ENCODE peak calls at places on chromosome 11, in six cellular contexts. One of them, this sample, is unnamed.
A peak's percentile ranks its signal among the peaks of the same experiment; 100 is the strongest.

GRCh38 chr11:68798221-68798813 is 43.4 kb downstream of the CPT1A start:
- DNase-seq in endodermal cell: peak; percentile 92
- DNase-seq in DND-41: peak; percentile 39
- DNase-seq in endothelial cell of umbilical vein: peak; percentile 10
- DNase-seq in IMR-90: no peak
- DNase-seq in effector memory CD4-positive, alpha-beta T cell: no peak
- DNase-seq in this sample: no peak

GRCh38 chr11:34174411-34175041 is 69.1 kb downstream of the NAT10 start:
- DNase-seq in effector memory CD4-positive, alpha-beta T cell: peak; percentile 52
- DNase-seq in IMR-90: peak; percentile 49
- DNase-seq in endothelial cell of umbilical vein: peak; percentile 55
- DNase-seq in endodermal cell: peak; percentile 96
- DNase-seq in DND-41: peak; percentile 66
- DNase-seq in this sample: peak; percentile 37

GRCh38 chr11:17597770-17598169 is 50.7 kb downstream of the OTOG start:
- DNase-seq in endothelial cell of umbilical vein: no peak
- DNase-seq in DND-41: no peak
- DNase-seq in IMR-90: no peak
- DNase-seq in effector memory CD4-positive, alpha-beta T cell: no peak
- DNase-seq in endodermal cell: no peak
- DNase-seq in this sample: no peak

GRCh38 chr11:58919561-58919960 is 19.7 kb upstream of the GLYATL1 start:
- DNase-seq in DND-41: no peak
- DNase-seq in endodermal cell: no peak
- DNase-seq in effector memory CD4-positive, alpha-beta T cell: no peak
- DNase-seq in endothelial cell of umbilical vein: no peak
- DNase-seq in IMR-90: peak; percentile 6
- DNase-seq in this sample: no peak

GRCh38 chr11:78323356-78323755 is 94.3 kb downstream of the GAB2 start:
- DNase-seq in endodermal cell: no peak
- DNase-seq in DND-41: no peak
- DNase-seq in endothelial cell of umbilical vein: no peak
- DNase-seq in effector memory CD4-positive, alpha-beta T cell: no peak
- DNase-seq in IMR-90: no peak
- DNase-seq in this sample: no peak

GRCh38 chr11:115164774-115165173 is 339.4 kb downstream of the CADM1 start:
- DNase-seq in DND-41: no peak
- DNase-seq in endodermal cell: peak; percentile 89
- DNase-seq in effector memory CD4-positive, alpha-beta T cell: no peak
- DNase-seq in endothelial cell of umbilical vein: no peak
- DNase-seq in IMR-90: no peak
- DNase-seq in this sample: no peak

GRCh38 chr11:103792981-103793468 is 243.4 kb upstream of the DDI1 start:
- DNase-seq in DND-41: no peak
- DNase-seq in endothelial cell of umbilical vein: no peak
- DNase-seq in endodermal cell: no peak
- DNase-seq in IMR-90: peak; percentile 65
- DNase-seq in effector memory CD4-positive, alpha-beta T cell: no peak
- DNase-seq in this sample: no peak

GRCh38 chr11:118306556-118306955 is 2.0 kb downstream of the CD3E start:
- DNase-seq in endodermal cell: no peak
- DNase-seq in endothelial cell of umbilical vein: no peak
- DNase-seq in effector memory CD4-positive, alpha-beta T cell: no peak
- DNase-seq in IMR-90: no peak
- DNase-seq in DND-41: peak; percentile 23
- DNase-seq in this sample: no peak

GRCh38 chr11:10600570-10601248 is 32.2 kb upstream of the LYVE1 start:
- DNase-seq in DND-41: no peak
- DNase-seq in IMR-90: no peak
- DNase-seq in endodermal cell: no peak
- DNase-seq in effector memory CD4-positive, alpha-beta T cell: no peak
- DNase-seq in endothelial cell of umbilical vein: peak; percentile 35
- DNase-seq in this sample: no peak

GRCh38 chr11:107123022-107123421 is 104.7 kb upstream of the GUCY1A2 start:
- DNase-seq in IMR-90: no peak
- DNase-seq in endothelial cell of umbilical vein: no peak
- DNase-seq in DND-41: no peak
- DNase-seq in endodermal cell: no peak
- DNase-seq in effector memory CD4-positive, alpha-beta T cell: no peak
- DNase-seq in this sample: no peak

GRCh38 chr11:59218893-59219292 is 6.2 kb upstream of the MPEG1 start:
- DNase-seq in effector memory CD4-positive, alpha-beta T cell: no peak
- DNase-seq in endothelial cell of umbilical vein: no peak
- DNase-seq in IMR-90: no peak
- DNase-seq in DND-41: no peak
- DNase-seq in endodermal cell: no peak
- DNase-seq in this sample: no peak

GRCh38 chr11:119206512-119207299 is 567 bp downstream of the CBL start:
- DNase-seq in endothelial cell of umbilical vein: no peak
- DNase-seq in DND-41: peak; percentile 55
- DNase-seq in effector memory CD4-positive, alpha-beta T cell: peak; percentile 34
- DNase-seq in IMR-90: no peak
- DNase-seq in endodermal cell: no peak
- DNase-seq in this sample: peak; percentile 10

GRCh38 chr11:63939351-63939920 is 634 bp downstream of the NAA40 start:
- DNase-seq in endothelial cell of umbilical vein: peak; percentile 31
- DNase-seq in effector memory CD4-positive, alpha-beta T cell: no peak
- DNase-seq in endodermal cell: no peak
- DNase-seq in IMR-90: no peak
- DNase-seq in DND-41: no peak
- DNase-seq in this sample: no peak

GRCh38 chr11:57126766-57127400 is 54.9 kb upstream of the LRRC55 start:
- DNase-seq in endothelial cell of umbilical vein: no peak
- DNase-seq in IMR-90: no peak
- DNase-seq in endodermal cell: no peak
- DNase-seq in effector memory CD4-positive, alpha-beta T cell: no peak
- DNase-seq in DND-41: no peak
- DNase-seq in this sample: no peak

GRCh38 chr11:123195182-123196059 is at the start of gene CLMP:
- DNase-seq in IMR-90: peak; percentile 82
- DNase-seq in effector memory CD4-positive, alpha-beta T cell: no peak
- DNase-seq in endodermal cell: peak; percentile 88
- DNase-seq in endothelial cell of umbilical vein: no peak
- DNase-seq in DND-41: no peak
- DNase-seq in this sample: no peak

GRCh38 chr11:72079776-72080325 is 491 bp downstream of the NUMA1 start:
- DNase-seq in IMR-90: no peak
- DNase-seq in endothelial cell of umbilical vein: no peak
- DNase-seq in effector memory CD4-positive, alpha-beta T cell: no peak
- DNase-seq in DND-41: no peak
- DNase-seq in endodermal cell: no peak
- DNase-seq in this sample: no peak

GRCh38 chr11:34146411-34146810 is 41.0 kb downstream of the NAT10 start:
- DNase-seq in IMR-90: no peak
- DNase-seq in DND-41: no peak
- DNase-seq in effector memory CD4-positive, alpha-beta T cell: no peak
- DNase-seq in endodermal cell: no peak
- DNase-seq in endothelial cell of umbilical vein: no peak
- DNase-seq in this sample: no peak

GRCh38 chr11:20474951-20475517 is 87.5 kb downstream of the PRMT3 start:
- DNase-seq in endodermal cell: no peak
- DNase-seq in IMR-90: no peak
- DNase-seq in effector memory CD4-positive, alpha-beta T cell: no peak
- DNase-seq in endothelial cell of umbilical vein: no peak
- DNase-seq in DND-41: no peak
- DNase-seq in this sample: no peak

GRCh38 chr11:105111145-105111944 is 28.2 kb downstream of the CARD18 start:
- DNase-seq in endodermal cell: peak; percentile 41
- DNase-seq in DND-41: no peak
- DNase-seq in endothelial cell of umbilical vein: no peak
- DNase-seq in effector memory CD4-positive, alpha-beta T cell: no peak
- DNase-seq in IMR-90: no peak
- DNase-seq in this sample: no peak

GRCh38 chr11:13101836-13102574 is 92.9 kb downstream of the RASSF10 start:
- DNase-seq in endothelial cell of umbilical vein: peak; percentile 68
- DNase-seq in effector memory CD4-positive, alpha-beta T cell: no peak
- DNase-seq in DND-41: no peak
- DNase-seq in endodermal cell: no peak
- DNase-seq in IMR-90: no peak
- DNase-seq in this sample: no peak

GRCh38 chr11:76276773-76277155 is 70.5 kb upstream of the WNT11 start:
- DNase-seq in endothelial cell of umbilical vein: no peak
- DNase-seq in effector memory CD4-positive, alpha-beta T cell: no peak
- DNase-seq in endodermal cell: no peak
- DNase-seq in DND-41: no peak
- DNase-seq in IMR-90: no peak
- DNase-seq in this sample: no peak
- H3K27ac ChIP-seq in endothelial cell of umbilical vein: no peak overlapping the region
- H3K27ac ChIP-seq in effector memory CD4-positive, alpha-beta T cell: no peak overlapping the region
- H3K27ac ChIP-seq in endodermal cell: no peak overlapping the region
- H3K27ac ChIP-seq in DND-41: no peak overlapping the region
- H3K27ac ChIP-seq in IMR-90: no peak overlapping the region
- H3K27ac ChIP-seq in this sample: no peak overlapping the region

DNA sequence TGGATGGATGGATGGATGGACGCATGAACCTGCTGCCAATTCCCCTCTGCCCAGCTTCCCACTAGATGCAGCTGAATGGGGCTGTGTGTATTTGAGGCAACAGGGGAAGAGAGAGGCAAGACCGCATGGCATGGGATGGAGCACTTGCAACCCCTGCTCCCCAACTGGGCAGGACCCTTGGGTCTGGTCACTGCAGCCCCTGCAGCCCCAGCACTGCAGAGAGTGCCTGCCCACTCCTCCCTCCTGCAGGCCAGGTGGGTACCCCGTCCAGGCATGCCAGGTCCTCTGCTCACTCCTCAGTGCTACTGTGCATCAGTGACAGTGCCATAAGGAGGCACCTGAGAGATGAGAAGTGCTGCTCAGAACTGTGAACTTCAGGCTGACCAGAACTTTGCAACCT is 40.3 kb downstream of the OSBPL5 start:
- DNase-seq in endodermal cell: peak; percentile 26
- DNase-seq in DND-41: no peak
- DNase-seq in endothelial cell of umbilical vein: no peak
- DNase-seq in IMR-90: no peak
- DNase-seq in effector memory CD4-positive, alpha-beta T cell: no peak
- DNase-seq in this sample: no peak
- H3K4me3 ChIP-seq in endodermal cell: no peak overlapping the region
- H3K4me3 ChIP-seq in DND-41: no peak overlapping the region
- H3K4me3 ChIP-seq in endothelial cell of umbilical vein: no peak overlapping the region
- H3K4me3 ChIP-seq in IMR-90: no peak overlapping the region
- H3K4me3 ChIP-seq in effector memory CD4-positive, alpha-beta T cell: no peak overlapping the region
- H3K4me3 ChIP-seq in this sample: no peak overlapping the region

DNA sequence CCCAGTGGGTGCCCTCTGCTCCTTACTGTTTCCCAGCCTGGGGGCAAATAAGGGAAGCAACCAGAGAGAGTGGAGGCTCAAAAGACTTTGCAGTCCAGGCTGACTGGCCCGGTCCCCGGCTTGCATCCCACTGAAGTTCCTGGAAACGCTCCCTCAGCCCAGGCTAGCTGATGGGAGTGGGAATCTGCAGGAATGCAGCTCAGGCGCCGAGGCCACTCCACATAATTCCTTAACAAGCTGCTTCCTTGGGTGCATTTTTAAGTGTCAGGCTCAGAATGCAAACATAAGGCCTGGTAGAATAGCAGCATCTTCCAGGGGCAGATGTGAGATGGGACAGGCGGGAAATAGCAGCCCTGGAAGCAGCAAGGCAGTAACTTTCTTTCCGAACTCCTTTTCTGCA is 39.1 kb downstream of the RPL27A start:
- DNase-seq in IMR-90: no peak
- DNase-seq in DND-41: no peak
- DNase-seq in endodermal cell: peak; percentile 71
- DNase-seq in endothelial cell of umbilical vein: no peak
- DNase-seq in effector memory CD4-positive, alpha-beta T cell: no peak
- DNase-seq in this sample: no peak
- H3K27ac ChIP-seq in IMR-90: peak overlapping the region; percentile 99
- H3K27ac ChIP-seq in DND-41: no peak overlapping the region
- H3K27ac ChIP-seq in endodermal cell: no peak overlapping the region
- H3K27ac ChIP-seq in endothelial cell of umbilical vein: no peak overlapping the region
- H3K27ac ChIP-seq in effector memory CD4-positive, alpha-beta T cell: no peak overlapping the region
- H3K27ac ChIP-seq in this sample: peak overlapping the region; percentile 60

DNA sequence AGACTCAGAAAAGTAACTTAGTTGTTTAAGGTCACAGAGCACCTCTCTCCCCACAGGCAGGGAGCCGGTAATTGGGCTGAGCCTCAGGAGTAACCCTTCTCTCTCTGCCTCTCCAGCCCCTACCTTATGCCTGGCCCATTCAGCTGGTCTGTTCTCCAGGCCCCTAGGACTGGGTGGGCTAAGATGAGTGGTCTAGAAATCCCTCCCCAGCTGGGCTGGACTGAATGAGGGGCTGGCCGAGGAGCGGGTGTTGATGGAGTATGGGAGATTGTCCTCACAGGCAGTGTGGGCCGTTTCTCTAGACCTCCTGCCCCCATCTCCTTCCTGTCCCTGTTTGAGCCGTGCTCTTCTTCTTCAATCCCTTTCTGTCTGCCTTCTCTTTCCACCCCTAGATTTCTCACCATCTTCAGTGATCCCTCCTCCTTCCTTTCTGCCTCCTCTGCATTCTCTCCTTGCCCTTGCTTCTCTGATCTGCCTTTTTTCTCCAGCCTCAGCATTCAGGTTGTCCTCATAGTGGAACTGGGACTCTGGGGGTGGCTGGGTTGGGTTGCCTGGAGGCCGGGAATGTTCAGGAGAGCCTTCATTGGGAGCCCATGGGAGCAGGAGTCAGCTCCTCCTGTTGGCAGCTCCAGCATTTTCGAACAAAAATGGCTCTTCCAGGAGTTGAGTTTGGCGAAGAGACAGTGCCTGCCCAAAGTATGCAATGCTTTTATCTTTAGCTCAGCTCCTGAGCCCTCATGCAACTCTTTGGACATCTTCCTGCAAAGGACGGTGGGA is 7.6 kb downstream of the ST3GAL4 start:
- DNase-seq in effector memory CD4-positive, alpha-beta T cell: no peak
- DNase-seq in endothelial cell of umbilical vein: no peak
- DNase-seq in IMR-90: no peak
- DNase-seq in DND-41: no peak
- DNase-seq in endodermal cell: peak; percentile 47
- DNase-seq in this sample: no peak
- H3K4me3 ChIP-seq in effector memory CD4-positive, alpha-beta T cell: no peak overlapping the region
- H3K4me3 ChIP-seq in endothelial cell of umbilical vein: no peak overlapping the region
- H3K4me3 ChIP-seq in IMR-90: no peak overlapping the region
- H3K4me3 ChIP-seq in DND-41: no peak overlapping the region
- H3K4me3 ChIP-seq in endodermal cell: no peak overlapping the region
- H3K4me3 ChIP-seq in this sample: no peak overlapping the region

DNA sequence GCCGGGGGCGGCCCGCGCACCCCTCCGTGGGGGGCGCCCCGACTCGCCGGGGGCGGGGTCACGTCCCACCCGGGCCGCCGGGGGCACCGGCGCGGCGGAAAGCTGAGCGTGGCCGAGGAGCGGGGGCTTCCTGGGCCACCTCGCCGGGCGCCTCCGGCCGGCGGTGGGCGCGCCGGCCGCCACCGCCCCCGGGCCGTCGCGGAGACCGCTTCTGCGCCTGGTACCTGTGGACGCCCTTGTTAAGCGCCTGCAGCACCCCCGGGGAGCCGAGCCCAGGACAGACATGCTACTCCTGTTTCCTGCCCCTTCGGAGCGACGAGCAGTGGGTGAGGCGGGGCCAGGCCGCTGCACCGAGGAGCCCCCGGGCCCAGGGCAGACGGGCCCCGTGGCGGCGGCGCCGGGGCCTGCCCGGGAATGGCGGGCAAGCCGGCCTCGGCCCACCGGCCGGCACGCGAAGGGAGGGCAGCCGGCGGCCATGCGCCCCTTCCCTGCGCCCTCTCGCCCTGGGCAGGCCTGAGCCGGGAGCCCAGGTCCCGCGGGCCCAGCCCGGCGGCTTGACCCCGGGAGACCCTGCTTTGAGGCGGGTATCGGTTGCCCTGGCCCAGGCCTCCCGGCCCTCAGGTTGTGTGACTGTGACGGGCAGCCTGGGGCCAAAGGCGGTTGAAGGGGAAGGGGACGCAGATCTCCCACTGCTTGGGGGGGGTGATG is 850 bp upstream of the KDM2A start:
- DNase-seq in IMR-90: no peak
- DNase-seq in endothelial cell of umbilical vein: peak; percentile 34
- DNase-seq in DND-41: peak; percentile 50
- DNase-seq in effector memory CD4-positive, alpha-beta T cell: peak; percentile 25
- DNase-seq in endodermal cell: peak; percentile 84
- DNase-seq in this sample: no peak
- H3K27ac ChIP-seq in IMR-90: peak overlapping the region; percentile 95
- H3K27ac ChIP-seq in endothelial cell of umbilical vein: peak overlapping the region; percentile 86
- H3K27ac ChIP-seq in DND-41: peak overlapping the region; percentile 83
- H3K27ac ChIP-seq in effector memory CD4-positive, alpha-beta T cell: peak overlapping the region; percentile 84
- H3K27ac ChIP-seq in endodermal cell: peak overlapping the region; percentile 60
- H3K27ac ChIP-seq in this sample: peak overlapping the region; percentile 93